ENCODE peak calls at places on chromosomes 3 and 15, in four cellular contexts. L is H1, K is GM12878, O is HepG2. E is an unnamed sample.

GRCh38 chr3:113057117-113057516 is 66.3 kb downstream of the GTPBP8 start:
- DNase-seq in L (no peak), K (peak; percentile 49), O (no peak), E (no peak)

GRCh38 chr3:31382856-31383255 is 149.9 kb upstream of the STT3B start:
- DNase-seq in L (no peak), K (no peak), O (no peak), E (no peak)

GRCh38 chr3:106699093-106699492 is 678.1 kb upstream of the CCDC54 start:
- DNase-seq in L (no peak), K (no peak), O (no peak), E (no peak)

GRCh38 chr3:37742121-37742520 is 119.6 kb upstream of the CTDSPL start:
- DNase-seq in L (no peak), K (no peak), O (no peak), E (no peak)

GRCh38 chr3:99891610-99892285 is 74.1 kb downstream of the CMSS1 start:
- DNase-seq in L (no peak), K (no peak), O (no peak), E (no peak)

GRCh38 chr3:11641683-11642407 is 1.9 kb downstream of the VGLL4 start:
- DNase-seq in L (no peak), K (no peak), O (no peak), E (peak; percentile 28)

GRCh38 chr3:145357453-145357852 is 803.5 kb downstream of the PLOD2 start:
- DNase-seq in L (no peak), K (no peak), O (no peak), E (no peak)

GRCh38 chr3:138493804-138494606 is 59.6 kb downstream of the ESYT3 start:
- DNase-seq in L (no peak), K (no peak), O (no peak), E (no peak)

GRCh38 chr3:15796771-15797599 is 794 bp downstream of the ANKRD28 start:
- DNase-seq in L (no peak), K (no peak), O (peak; percentile 52), E (peak; percentile 32)

GRCh38 chr3:134854285-134854684 is 59.2 kb downstream of the EPHB1 start:
- DNase-seq in L (no peak), K (no peak), O (no peak), E (no peak)

GRCh38 chr15:101372149-101372577 is 77.1 kb upstream of the SNRPA1 start:
- DNase-seq in L (no peak), K (no peak), O (no peak), E (peak; percentile 62)
- TF ChIP-seq SUZ12 in L (no peak), K (no peak), O (no peak), E (no peak)

DNA sequence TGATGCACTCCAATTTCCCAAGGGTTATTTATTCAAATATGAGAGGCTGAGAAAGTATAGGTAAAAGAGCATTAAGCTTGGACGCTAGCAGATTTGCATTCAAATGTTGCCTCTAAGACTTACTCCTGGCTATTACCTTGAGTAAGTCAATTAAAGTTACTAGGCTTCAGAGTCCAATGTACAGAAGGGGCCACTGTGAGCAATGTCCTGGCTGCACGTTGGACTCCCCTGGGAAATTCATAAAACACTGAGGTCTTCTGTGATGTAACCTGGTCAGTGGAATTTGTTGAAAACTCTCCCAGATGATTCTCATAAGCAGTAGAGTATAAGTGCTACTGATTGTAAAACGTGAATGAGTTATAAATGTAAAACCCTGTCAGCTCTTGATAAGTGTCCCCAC is 295.3 kb downstream of the NEK10 start:
- DNase-seq in L (no peak), K (no peak), O (peak; percentile 7), E (no peak)
- TF ChIP-seq SP1 in L (no peak), K (no peak), O (no peak), E (no peak)

DNA sequence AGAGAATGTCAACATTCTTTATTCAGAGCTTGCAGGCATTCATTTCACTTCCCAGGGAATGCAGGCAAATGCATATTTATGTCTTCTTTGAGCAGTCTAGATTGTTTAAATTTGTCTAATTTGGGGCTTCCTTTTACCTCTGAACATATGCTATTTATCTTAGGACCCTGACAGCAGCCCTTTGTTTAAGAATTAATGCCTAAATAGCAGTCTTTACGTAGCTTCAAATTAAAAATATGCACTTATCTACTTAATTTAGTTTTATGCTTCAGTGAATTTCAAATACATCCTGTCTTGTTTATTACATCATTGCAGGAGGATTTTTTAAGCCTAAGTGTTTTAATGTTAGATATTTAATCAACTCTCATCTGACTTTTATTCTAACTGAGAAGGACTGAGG is 630.5 kb upstream of the LMCD1 start:
- DNase-seq in L (no peak), K (no peak), O (no peak), E (no peak)
- TF ChIP-seq SUZ12 in L (no peak), K (no peak), O (no peak), E (no peak)

GRCh38 chr3:156580986-156581385 is 26.1 kb upstream of the SSR3 start:
- DNase-seq in L (no peak), K (no peak), O (no peak), E (no peak)

GRCh38 chr3:156576887-156577427 is 22.0 kb upstream of the SSR3 start:
- DNase-seq in L (no peak), K (no peak), O (no peak), E (no peak)

GRCh38 chr3:156575661-156576450 is 20.9 kb upstream of the SSR3 start:
- DNase-seq in L (no peak), K (no peak), O (no peak), E (no peak)

GRCh38 chr3:156579427-156579851 is 24.5 kb upstream of the SSR3 start:
- DNase-seq in L (no peak), K (no peak), O (no peak), E (no peak)

DNA sequence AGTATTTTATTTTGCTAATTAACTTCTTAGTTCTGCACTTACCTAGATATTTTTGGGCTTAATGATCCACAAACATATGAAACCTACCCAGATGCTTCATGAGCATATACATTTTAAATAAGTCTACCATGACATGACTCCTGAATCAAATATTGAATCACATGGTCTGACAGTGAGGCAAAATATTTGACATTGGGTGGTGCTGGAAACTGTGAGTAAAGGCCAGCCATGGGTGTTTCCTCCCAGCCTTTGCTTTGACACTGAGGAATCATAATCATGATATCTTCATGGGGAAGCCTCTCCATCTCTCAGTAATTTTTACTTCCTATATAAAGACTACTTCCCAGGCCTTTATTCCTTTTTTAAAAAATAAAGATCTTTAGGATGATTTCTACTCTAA is 22.8 kb upstream of the SSR3 start:
- DNase-seq in L (no peak), K (no peak), O (no peak), E (no peak)
- TF ChIP-seq SP1 in L (no peak), K (no peak), O (no peak), E (no peak)

GRCh38 chr15:88695595-88696186 is 56.9 kb downstream of the ISG20 start:
- DNase-seq in L (no peak), K (no peak), O (no peak), E (no peak)
- TF ChIP-seq SUZ12 in L (no peak), K (no peak), O (no peak), E (no peak)

DNA sequence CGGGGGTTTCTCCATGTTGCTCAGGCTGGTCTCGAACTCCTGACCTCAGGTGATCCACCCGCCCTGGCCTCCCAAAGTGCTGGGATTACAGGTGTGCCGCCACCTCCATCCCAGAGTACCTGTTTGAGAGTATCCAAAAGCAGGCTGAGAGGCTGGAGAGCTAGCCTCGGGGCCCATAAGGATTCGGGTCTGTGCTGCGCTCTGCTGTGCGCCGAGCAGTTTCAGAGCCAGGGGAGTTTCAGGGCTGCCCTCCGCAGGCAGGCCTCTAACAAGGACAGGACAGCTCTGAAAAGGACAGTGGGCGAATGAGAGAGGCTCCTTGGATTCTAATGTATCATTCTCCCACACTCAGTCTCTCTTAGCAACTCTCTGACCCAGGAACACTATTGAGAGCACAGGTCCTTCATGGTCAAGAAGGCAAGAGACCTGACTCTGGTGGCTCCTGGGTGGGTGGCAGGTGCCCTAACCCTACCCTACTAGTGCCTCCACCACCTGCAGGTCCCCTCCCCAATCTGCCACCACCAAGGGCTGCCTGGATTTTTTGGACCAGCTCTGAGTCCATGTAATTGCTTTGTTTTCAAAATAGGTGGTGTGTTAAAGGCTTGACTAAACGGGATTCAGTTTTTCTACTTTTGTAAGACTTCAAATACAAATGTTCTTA is 27.8 kb downstream of the MAGEF1 start:
- DNase-seq in L (no peak), K (no peak), O (no peak), E (no peak)
- TF ChIP-seq SP1 in L (no peak), K (no peak), O (no peak), E (no peak)

GRCh38 chr3:49718419-49719213 is 868 bp downstream of the AMIGO3 start:
- DNase-seq in L (peak; percentile 23), K (no peak), O (no peak), E (no peak)
- TF ChIP-seq SUZ12 in L (no peak), K (no peak), O (no peak), E (no peak)

DNA sequence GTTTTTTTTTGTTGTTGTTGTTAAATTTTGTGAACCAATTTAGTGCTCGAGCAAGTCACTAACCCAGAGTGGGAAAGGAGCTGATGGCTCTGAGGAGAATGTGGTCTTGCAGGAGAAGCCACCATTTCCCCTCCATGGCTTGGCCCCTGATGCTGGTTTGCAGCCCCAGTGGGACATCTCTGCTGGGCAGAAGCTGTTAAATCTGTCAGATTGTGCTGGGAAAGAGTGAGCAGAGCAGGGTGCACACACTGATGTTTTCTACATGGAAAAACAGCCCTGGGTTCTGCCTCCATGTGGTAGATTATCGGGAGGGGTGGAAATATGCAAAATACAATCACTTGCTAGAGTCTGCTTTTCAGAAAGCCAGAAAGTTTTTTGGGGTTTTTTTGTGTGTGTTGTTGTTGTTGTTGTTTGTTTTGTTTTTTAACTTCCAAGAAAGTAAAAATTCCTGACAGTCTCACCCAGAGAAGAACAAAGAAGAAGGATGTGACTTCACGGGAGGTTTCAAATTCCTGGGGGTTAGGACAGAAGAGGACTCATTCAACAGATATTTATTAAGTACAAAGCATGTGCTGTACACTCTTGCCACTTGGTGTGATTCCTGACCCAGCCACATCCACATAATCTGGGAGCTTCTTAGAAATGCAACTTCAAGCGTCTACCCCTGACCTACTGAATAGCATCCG is 133.7 kb downstream of the FOXB1 start:
- DNase-seq in L (no peak), K (no peak), O (no peak), E (no peak)
- TF ChIP-seq SP1 in L (no peak), K (no peak), O (no peak), E (no peak)